ENCODE peak calls at places on chromosomes 5 and 9, in seven cellular contexts. One of them, this sample, is unnamed.
A peak's percentile ranks its signal among the peaks of the same experiment; 100 is the strongest.

GRCh38 chr9:134707031-134707680 is 65.6 kb downstream of the COL5A1 start:
- DNase-seq in stimulated activated CD8-positive, alpha-beta memory T cell treated with anti-CD3 and anti-CD28 coated beads, Interleukin-4, amount 100 ng/mL, for 1 hour: no peak
- DNase-seq in Calu3: no peak
- DNase-seq in kidney tubule cell: no peak
- DNase-seq in germinal center: no peak
- DNase-seq in RWPE1: peak; percentile 44
- DNase-seq in H54: no peak
- DNase-seq in this sample: no peak

GRCh38 chr5:116441223-116441622 is 133.4 kb downstream of the SEMA6A start:
- DNase-seq in stimulated activated CD8-positive, alpha-beta memory T cell treated with anti-CD3 and anti-CD28 coated beads, Interleukin-4, amount 100 ng/mL, for 1 hour: no peak
- DNase-seq in Calu3: no peak
- DNase-seq in kidney tubule cell: no peak
- DNase-seq in germinal center: no peak
- DNase-seq in RWPE1: no peak
- DNase-seq in H54: no peak
- DNase-seq in this sample: peak; percentile 66

GRCh38 chr9:97388721-97389238 is 23.1 kb upstream of the TDRD7 start:
- DNase-seq in stimulated activated CD8-positive, alpha-beta memory T cell treated with anti-CD3 and anti-CD28 coated beads, Interleukin-4, amount 100 ng/mL, for 1 hour: no peak
- DNase-seq in Calu3: peak; percentile 11
- DNase-seq in kidney tubule cell: peak; percentile 75
- DNase-seq in germinal center: peak; percentile 59
- DNase-seq in RWPE1: no peak
- DNase-seq in H54: peak; percentile 88
- DNase-seq in this sample: peak; percentile 49

GRCh38 chr9:75454043-75454442 is 365.7 kb downstream of the OSTF1 start:
- DNase-seq in stimulated activated CD8-positive, alpha-beta memory T cell treated with anti-CD3 and anti-CD28 coated beads, Interleukin-4, amount 100 ng/mL, for 1 hour: no peak
- DNase-seq in Calu3: no peak
- DNase-seq in kidney tubule cell: no peak
- DNase-seq in germinal center: no peak
- DNase-seq in RWPE1: no peak
- DNase-seq in H54: no peak
- DNase-seq in this sample: no peak

GRCh38 chr5:80885698-80886000 is 74.5 kb upstream of the RASGRF2 start:
- DNase-seq in stimulated activated CD8-positive, alpha-beta memory T cell treated with anti-CD3 and anti-CD28 coated beads, Interleukin-4, amount 100 ng/mL, for 1 hour: no peak
- DNase-seq in Calu3: peak; percentile 41
- DNase-seq in kidney tubule cell: no peak
- DNase-seq in germinal center: no peak
- DNase-seq in RWPE1: no peak
- DNase-seq in H54: no peak
- DNase-seq in this sample: no peak

GRCh38 chr5:96752341-96753016 is 55.3 kb downstream of the ERAP1 start:
- DNase-seq in stimulated activated CD8-positive, alpha-beta memory T cell treated with anti-CD3 and anti-CD28 coated beads, Interleukin-4, amount 100 ng/mL, for 1 hour: no peak
- DNase-seq in Calu3: peak; percentile 65
- DNase-seq in kidney tubule cell: peak; percentile 58
- DNase-seq in germinal center: peak; percentile 39
- DNase-seq in RWPE1: peak; percentile 66
- DNase-seq in H54: no peak
- DNase-seq in this sample: peak; percentile 80

GRCh38 chr5:51382759-51383493 is at the start of gene ISL1:
- DNase-seq in stimulated activated CD8-positive, alpha-beta memory T cell treated with anti-CD3 and anti-CD28 coated beads, Interleukin-4, amount 100 ng/mL, for 1 hour: no peak
- DNase-seq in Calu3: peak; percentile 88
- DNase-seq in kidney tubule cell: peak; percentile 79
- DNase-seq in germinal center: no peak
- DNase-seq in RWPE1: peak; percentile 97
- DNase-seq in H54: no peak
- DNase-seq in this sample: peak; percentile 93

GRCh38 chr5:61964199-61964598 is 341.8 kb upstream of the KIF2A start:
- DNase-seq in stimulated activated CD8-positive, alpha-beta memory T cell treated with anti-CD3 and anti-CD28 coated beads, Interleukin-4, amount 100 ng/mL, for 1 hour: no peak
- DNase-seq in Calu3: no peak
- DNase-seq in kidney tubule cell: peak; percentile 63
- DNase-seq in germinal center: no peak
- DNase-seq in RWPE1: peak; percentile 27
- DNase-seq in H54: no peak
- DNase-seq in this sample: no peak

GRCh38 chr5:150503977-150504620 is 3.8 kb upstream of the NDST1 start:
- DNase-seq in stimulated activated CD8-positive, alpha-beta memory T cell treated with anti-CD3 and anti-CD28 coated beads, Interleukin-4, amount 100 ng/mL, for 1 hour: no peak
- DNase-seq in Calu3: no peak
- DNase-seq in kidney tubule cell: peak; percentile 52
- DNase-seq in germinal center: no peak
- DNase-seq in RWPE1: no peak
- DNase-seq in H54: no peak
- DNase-seq in this sample: peak; percentile 23

GRCh38 chr9:19466268-19466639 is 57.4 kb downstream of the ACER2 start:
- DNase-seq in stimulated activated CD8-positive, alpha-beta memory T cell treated with anti-CD3 and anti-CD28 coated beads, Interleukin-4, amount 100 ng/mL, for 1 hour: no peak
- DNase-seq in Calu3: no peak
- DNase-seq in kidney tubule cell: no peak
- DNase-seq in germinal center: no peak
- DNase-seq in RWPE1: no peak
- DNase-seq in H54: no peak
- DNase-seq in this sample: no peak

GRCh38 chr5:153824909-153825308 is 213.8 kb downstream of the FAM114A2 start:
- DNase-seq in stimulated activated CD8-positive, alpha-beta memory T cell treated with anti-CD3 and anti-CD28 coated beads, Interleukin-4, amount 100 ng/mL, for 1 hour: no peak
- DNase-seq in Calu3: no peak
- DNase-seq in kidney tubule cell: no peak
- DNase-seq in germinal center: no peak
- DNase-seq in RWPE1: no peak
- DNase-seq in H54: no peak
- DNase-seq in this sample: no peak